ENCODE peak calls at places on chromosomes 3 and 15, in ten cellular contexts. W is heart left ventricle, T is IMR-90, G is foreskin keratinocyte, C is astrocyte, O is WERI-Rb-1, J is dorsolateral prefrontal cortex, A is cardiac muscle cell, P is testis, Z is brain microvascular endothelial cell. L is an unnamed sample.

GRCh38 chr3:143206955-143207337 is 87.4 kb downstream of the CHST2 start:
- DNase-seq in C (no peak), A (no peak), O (no peak), W (no peak), Z (no peak), G (no peak), J (no peak), T (no peak), P (no peak), L (no peak)

GRCh38 chr3:45320986-45321385 is 67.4 kb upstream of the LARS2 start:
- DNase-seq in A (no peak), O (no peak), P (no peak), W (no peak), C (no peak), Z (no peak), J (no peak), G (no peak), T (no peak), L (no peak)

GRCh38 chr15:41796457-41796856 is 22.2 kb downstream of the MAPKBP1 start:
- DNase-seq in O (no peak), A (no peak), Z (no peak), P (no peak), J (no peak), G (no peak), W (no peak), T (peak), C (no peak), L (no peak)

GRCh38 chr3:114608293-114608692 is 314.5 kb downstream of the TIGIT start:
- DNase-seq in J (no peak), A (no peak), C (peak), O (no peak), G (peak), W (no peak), P (no peak), T (peak), Z (peak), L (peak)

GRCh38 chr3:29346828-29347227 is 66.0 kb downstream of the RBMS3 start:
- DNase-seq in J (no peak), A (no peak), O (no peak), C (peak), T (peak), P (no peak), G (no peak), W (no peak), Z (no peak), L (no peak)

GRCh38 chr3:12471228-12471627 is 13.1 kb upstream of the TSEN2 start:
- DNase-seq in P (no peak), T (no peak), Z (no peak), W (no peak), C (no peak), A (no peak), G (peak), J (no peak), O (no peak), L (peak)

GRCh38 chr15:31328999-31329639 is 2.5 kb downstream of the KLF13 start:
- DNase-seq in A (no peak), T (no peak), P (peak), W (no peak), Z (no peak), O (peak), G (no peak), C (no peak), J (no peak), L (peak)

GRCh38 chr3:15276028-15276717 is 56.2 kb downstream of the SH3BP5 start:
- DNase-seq in J (peak), Z (no peak), T (no peak), P (no peak), G (no peak), C (peak), A (no peak), W (no peak), O (no peak), L (no peak)

GRCh38 chr3:103712320-103713008 is 1277.6 kb downstream of the ZPLD1 start:
- DNase-seq in J (no peak), O (no peak), C (peak), T (peak), W (no peak), P (no peak), G (peak), Z (peak), A (no peak), L (peak)

GRCh38 chr3:111238896-111239295 is 167.3 kb downstream of the NECTIN3 start:
- DNase-seq in C (no peak), J (no peak), P (no peak), G (no peak), W (no peak), T (no peak), Z (no peak), A (no peak), O (no peak), L (no peak)

GRCh38 chr3:159233734-159234133 is 431.9 kb downstream of the MFSD1 start:
- DNase-seq in C (no peak), J (no peak), A (no peak), O (no peak), T (no peak), Z (no peak), P (no peak), G (no peak), W (no peak), L (no peak)

GRCh38 chr3:141108002-141108401 is 56.9 kb downstream of the SPSB4 start:
- DNase-seq in W (no peak), G (no peak), Z (no peak), O (no peak), P (no peak), T (no peak), C (no peak), J (no peak), A (peak), L (no peak)

GRCh38 chr3:150299221-150299620 is 108.9 kb upstream of the TSC22D2 start:
- DNase-seq in T (no peak), Z (peak), C (peak), A (peak), W (no peak), O (no peak), G (no peak), J (no peak), P (no peak), L (no peak)

GRCh38 chr3:194205675-194206133 is 69.8 kb downstream of the HES1 start:
- DNase-seq in O (no peak), J (no peak), C (peak), A (peak), T (no peak), P (peak), G (peak), W (no peak), Z (no peak), L (no peak)

GRCh38 chr3:36496734-36497133 is 116.4 kb downstream of the STAC start:
- DNase-seq in G (no peak), P (no peak), O (no peak), C (peak), Z (no peak), A (no peak), J (no peak), T (no peak), W (no peak), L (peak)

GRCh38 chr3:923161-923910 is 169.5 kb upstream of the CNTN6 start:
- DNase-seq in Z (no peak), C (no peak), O (no peak), P (no peak), T (no peak), A (no peak), W (no peak), J (no peak), G (no peak), L (no peak)

GRCh38 chr3:131283862-131284261 is 97.7 kb upstream of the NUDT16 start:
- DNase-seq in P (no peak), G (no peak), W (no peak), C (no peak), Z (no peak), O (no peak), J (no peak), T (no peak), A (peak), L (no peak)

GRCh38 chr3:191303596-191303995 is 25.6 kb upstream of the CCDC50 start:
- DNase-seq in J (no peak), O (no peak), P (no peak), T (no peak), A (no peak), C (peak), G (no peak), W (no peak), Z (no peak), L (no peak)

GRCh38 chr3:191301017-191301416 is 28.2 kb upstream of the CCDC50 start:
- DNase-seq in W (no peak), T (no peak), P (no peak), C (no peak), G (no peak), J (no peak), Z (no peak), A (no peak), O (no peak), L (no peak)

GRCh38 chr3:191300422-191300821 is 28.8 kb upstream of the CCDC50 start:
- DNase-seq in G (no peak), W (no peak), C (no peak), P (no peak), J (no peak), T (no peak), A (no peak), Z (no peak), O (no peak), L (no peak)

GRCh38 chr3:191302451-191302850 is 26.7 kb upstream of the CCDC50 start:
- DNase-seq in A (no peak), G (no peak), J (no peak), T (no peak), P (no peak), Z (no peak), O (no peak), W (no peak), C (no peak), L (no peak)

DNA sequence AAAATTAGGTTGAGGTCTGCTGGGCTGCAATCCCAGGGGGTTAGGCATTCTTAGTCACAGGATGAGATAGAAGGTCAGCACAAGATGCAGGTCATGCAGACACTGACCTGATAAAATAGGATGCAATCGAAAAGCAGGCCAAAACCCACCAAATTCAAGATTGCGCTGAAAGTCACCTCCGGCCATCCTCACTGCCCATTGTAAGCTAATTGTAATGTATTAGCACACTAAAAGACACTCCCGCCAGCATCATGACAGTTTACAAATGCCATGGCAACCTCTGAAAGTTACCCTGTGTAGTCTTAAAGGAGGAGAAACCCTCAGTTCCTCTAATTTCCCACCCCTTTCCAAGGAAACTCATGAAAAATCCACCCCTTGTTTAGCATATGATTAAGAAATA is 27.2 kb upstream of the CCDC50 start:
- DNase-seq in C (no peak), Z (no peak), A (no peak), W (no peak), P (no peak), O (no peak), T (no peak), G (no peak), J (no peak), L (no peak)
- H3K27ac ChIP-seq in C (no peak), Z (no peak), A (no peak), W (no peak), P (no peak), O (no peak), T (no peak), G (no peak), J (no peak), L (no peak)

GRCh38 chr15:90893175-90894090 is 9.1 kb downstream of the FES start:
- DNase-seq in A (no peak), G (no peak), T (no peak), J (peak), C (no peak), W (no peak), Z (no peak), O (no peak), P (no peak), L (no peak)
- TF ChIP-seq CTCF in A (peak), G (peak), T (no peak), J (no peak), C (no peak), W (no peak), Z (peak), O (peak), P (no peak), L (no peak)

GRCh38 chr15:51726302-51727073 is 11.0 kb downstream of the LYSMD2 start:
- DNase-seq in Z (peak), T (peak), O (no peak), A (peak), J (no peak), G (peak), C (peak), P (no peak), W (peak), L (peak)
- H3K27ac ChIP-seq in Z (no peak), T (no peak), O (no peak), A (peak), J (no peak), G (no peak), C (no peak), P (no peak), W (peak), L (no peak)

GRCh38 chr15:78177447-78177873 is 28.3 kb downstream of the IDH3A start:
- DNase-seq in O (peak), J (no peak), G (no peak), T (no peak), A (peak), P (peak), C (no peak), Z (peak), W (no peak), L (peak)
- TF ChIP-seq CTCF in O (peak), J (peak), G (peak), T (peak), A (peak), P (peak), C (peak), Z (peak), W (peak), L (peak)

GRCh38 chr15:57251308-57251707 is 125.0 kb upstream of the CGNL1 start:
- DNase-seq in C (peak), W (no peak), J (no peak), A (no peak), P (no peak), T (peak), G (no peak), O (no peak), Z (no peak), L (no peak)
- H3K27ac ChIP-seq in C (peak), W (no peak), J (no peak), A (no peak), P (no peak), T (peak), G (no peak), O (no peak), Z (peak), L (no peak)

GRCh38 chr3:126472277-126473006 is 3.2 kb downstream of the ZXDC start:
- DNase-seq in Z (peak), P (peak), G (peak), W (no peak), J (peak), C (peak), O (no peak), T (peak), A (no peak), L (peak)
- TF ChIP-seq CTCF in Z (no peak), P (no peak), G (peak), W (no peak), J (peak), C (no peak), O (no peak), T (no peak), A (peak), L (peak)

GRCh38 chr3:17551333-17551732 is 191.1 kb downstream of the TBC1D5 start:
- DNase-seq in O (no peak), P (no peak), T (no peak), J (no peak), C (no peak), A (no peak), Z (no peak), W (no peak), G (no peak), L (no peak)
- H3K27ac ChIP-seq in O (no peak), P (no peak), T (no peak), J (no peak), C (no peak), A (peak), Z (no peak), W (no peak), G (no peak), L (no peak)

GRCh38 chr3:170357176-170357919 is at the start of gene SKIL:
- DNase-seq in O (peak), W (peak), P (peak), J (peak), C (peak), A (peak), G (peak), T (peak), Z (peak), L (peak)
- TF ChIP-seq CTCF in O (no peak), W (peak), P (peak), J (no peak), C (no peak), A (peak), G (peak), T (peak), Z (no peak), L (no peak)

L was measured in RWPE1.